ENCODE peak calls at places on chromosomes 12 and 14, in eight cellular contexts. R, B, G, F, L, C, H and Q are unnamed samples.

GRCh38 chr14:64202731-64203130 is 91.4 kb downstream of the ESR2 start:
- DNase-seq in C (no peak), F (no peak), B (peak; percentile 31), R (no peak), H (no peak), G (no peak), L (no peak), Q (no peak)

GRCh38 chr14:104297721-104298401 is 159.5 kb downstream of the KIF26A start:
- DNase-seq in L (no peak), H (no peak), G (no peak), F (no peak), C (no peak), R (no peak), B (no peak), Q (no peak)

GRCh38 chr12:118853634-118854033 is 127.7 kb upstream of the SRRM4 start:
- DNase-seq in L (peak; percentile 20), B (no peak), F (no peak), G (no peak), H (no peak), R (no peak), C (peak; percentile 6), Q (no peak)

GRCh38 chr12:45259732-45260480 is 44.0 kb downstream of the ANO6 start:
- DNase-seq in R (peak; percentile 52), B (no peak), F (no peak), H (no peak), G (peak; percentile 68), C (no peak), L (no peak), Q (peak; percentile 85)

GRCh38 chr12:81257952-81258551 is 180.2 kb downstream of the ACSS3 start:
- DNase-seq in C (peak; percentile 90), L (peak; percentile 64), F (no peak), H (no peak), G (peak; percentile 75), R (peak; percentile 36), B (no peak), Q (peak; percentile 53)

GRCh38 chr12:47819902-47820630 is at the start of gene HDAC7:
- DNase-seq in C (peak; percentile 83), L (peak; percentile 54), H (no peak), B (peak; percentile 95), G (peak; percentile 67), F (peak; percentile 31), R (peak; percentile 95), Q (peak; percentile 70)

GRCh38 chr12:116037941-116038837 is 239.3 kb downstream of the MED13L start:
- DNase-seq in G (no peak), B (no peak), C (no peak), F (no peak), R (peak; percentile 58), H (no peak), L (no peak), Q (no peak)

GRCh38 chr12:120841525-120841924 is 62.6 kb downstream of the SPPL3 start:
- DNase-seq in C (no peak), H (no peak), R (no peak), F (no peak), L (no peak), G (no peak), B (no peak), Q (no peak)

GRCh38 chr12:31728289-31728916 is 418 bp downstream of the AMN1 start:
- DNase-seq in C (no peak), B (no peak), F (no peak), G (no peak), L (peak; percentile 37), H (no peak), R (peak; percentile 53), Q (no peak)

GRCh38 chr14:100165376-100165775 is 5.9 kb upstream of the DEGS2 start:
- DNase-seq in C (no peak), H (no peak), B (no peak), G (no peak), L (no peak), F (no peak), R (peak; percentile 52), Q (no peak)

GRCh38 chr12:106519587-106519986 is 63.2 kb upstream of the RFX4 start:
- DNase-seq in H (no peak), F (no peak), L (no peak), C (no peak), G (no peak), R (no peak), B (no peak), Q (no peak)

GRCh38 chr14:93723001-93723400 is 65.3 kb downstream of the PRIMA1 start:
- DNase-seq in F (no peak), C (no peak), G (no peak), H (no peak), L (no peak), R (no peak), B (no peak), Q (no peak)

GRCh38 chr12:19941096-19941495 is 427.2 kb upstream of the PDE3A start:
- DNase-seq in C (no peak), H (no peak), G (no peak), B (no peak), L (no peak), R (no peak), F (no peak), Q (no peak)